ENCODE peak calls at places on chromosomes 12 and 14, in four cellular contexts. U is IMR-90, Z is HepG2, X is K562. O is an unnamed sample.

GRCh38 chr12:108643941-108644742 is 10.4 kb upstream of the SELPLG start:
- DNase-seq in U (no peak), Z (no peak), X (no peak), O (peak)

GRCh38 chr12:27013606-27014084 is 539 bp downstream of the TM7SF3 start:
- DNase-seq in Z (no peak), X (peak), U (peak), O (peak)

GRCh38 chr12:93387780-93388179 is 10.1 kb downstream of the NUDT4 start:
- DNase-seq in X (no peak), U (peak), Z (no peak), O (no peak)

GRCh38 chr12:124863409-124864325 is at the start of gene SCARB1:
- DNase-seq in X (peak), U (peak), Z (peak), O (peak)

GRCh38 chr14:95231966-95232365 is 74.6 kb upstream of the DICER1 start:
- DNase-seq in Z (no peak), X (no peak), U (no peak), O (no peak)

GRCh38 chr14:75927564-75928087 is 54.2 kb downstream of the TGFB3 start:
- DNase-seq in Z (no peak), U (no peak), X (no peak), O (no peak)

GRCh38 chr12:87274594-87275245 is 754.5 kb downstream of the C12orf50 start:
- DNase-seq in X (peak), U (peak), Z (no peak), O (peak)

GRCh38 chr12:2557589-2557988 is 237.2 kb upstream of the FKBP4 start:
- DNase-seq in U (no peak), Z (no peak), X (no peak), O (no peak)

GRCh38 chr12:57343703-57344378 is 87.0 kb downstream of the R3HDM2 start:
- DNase-seq in Z (no peak), U (no peak), X (no peak), O (no peak)

GRCh38 chr12:49428652-49429549 is 61.6 kb downstream of the SPATS2 start:
- DNase-seq in U (peak), Z (no peak), X (peak), O (peak)

DNA sequence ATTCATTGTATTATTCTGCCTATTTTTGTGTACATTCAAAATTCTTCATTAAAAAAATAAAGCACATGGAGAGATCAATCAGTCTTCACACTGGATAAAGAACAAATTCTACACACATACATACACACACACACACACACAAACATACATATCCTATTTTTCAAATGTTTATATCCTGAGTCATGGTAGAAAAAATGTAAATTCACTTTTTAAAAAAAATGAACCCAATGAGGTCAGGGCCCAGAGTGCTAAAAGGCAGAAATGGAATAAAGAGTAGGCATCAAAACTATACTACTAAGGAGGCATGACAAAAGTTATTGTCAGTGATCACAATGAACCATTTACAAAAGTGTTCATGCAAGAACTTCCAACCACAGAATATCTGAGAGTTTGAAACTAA is 17.3 kb downstream of the GALC start:
- DNase-seq in X (no peak), Z (no peak), U (peak), O (no peak)
- H3K27ac ChIP-seq in X (no peak), Z (no peak), U (no peak), O (no peak)

GRCh38 chr14:24928501-24928900 is 121.4 kb downstream of the STXBP6 start:
- DNase-seq in Z (no peak), U (peak), X (no peak), O (no peak)
- TF ChIP-seq CEBPB in Z (no peak), U (no peak), X (no peak), O (no peak)

GRCh38 chr14:53741379-53742225 is 215.0 kb downstream of the BMP4 start:
- DNase-seq in U (peak), X (no peak), Z (no peak), O (no peak)
- TF ChIP-seq MAZ in U (no peak), X (no peak), Z (no peak), O (no peak)

GRCh38 chr12:96302706-96303310 is 97.4 kb downstream of the CDK17 start:
- DNase-seq in U (no peak), Z (no peak), X (no peak), O (no peak)
- H3K27ac ChIP-seq in U (no peak), Z (no peak), X (no peak), O (no peak)

DNA sequence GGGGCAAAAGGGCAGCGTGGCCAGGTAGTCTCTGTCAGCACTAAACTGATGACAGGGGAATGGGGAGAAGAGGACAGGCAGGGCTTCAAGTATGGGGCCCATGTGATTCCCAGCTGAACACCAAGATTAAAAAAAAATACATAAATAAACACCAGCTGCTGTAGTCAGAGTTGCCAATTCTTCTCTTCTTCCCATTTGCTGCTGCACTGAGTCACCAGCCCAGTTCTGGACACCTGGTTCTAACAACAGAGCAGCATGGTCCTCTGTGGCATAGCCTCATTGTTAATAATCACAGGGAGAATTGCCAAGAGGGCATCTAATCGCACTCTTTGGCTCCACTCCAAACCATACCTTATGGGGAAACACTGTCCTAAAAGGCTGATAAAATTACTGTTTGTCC is 15.1 kb downstream of the PPM1H start:
- DNase-seq in Z (no peak), X (no peak), U (peak), O (no peak)
- TF ChIP-seq CEBPB in Z (no peak), X (no peak), U (no peak), O (no peak)

GRCh38 chr14:77761205-77761931 is 412 bp upstream of the SNW1 start:
- DNase-seq in X (peak), Z (peak), U (peak), O (peak)
- TF ChIP-seq MAZ in X (no peak), Z (no peak), U (no peak), O (no peak)

DNA sequence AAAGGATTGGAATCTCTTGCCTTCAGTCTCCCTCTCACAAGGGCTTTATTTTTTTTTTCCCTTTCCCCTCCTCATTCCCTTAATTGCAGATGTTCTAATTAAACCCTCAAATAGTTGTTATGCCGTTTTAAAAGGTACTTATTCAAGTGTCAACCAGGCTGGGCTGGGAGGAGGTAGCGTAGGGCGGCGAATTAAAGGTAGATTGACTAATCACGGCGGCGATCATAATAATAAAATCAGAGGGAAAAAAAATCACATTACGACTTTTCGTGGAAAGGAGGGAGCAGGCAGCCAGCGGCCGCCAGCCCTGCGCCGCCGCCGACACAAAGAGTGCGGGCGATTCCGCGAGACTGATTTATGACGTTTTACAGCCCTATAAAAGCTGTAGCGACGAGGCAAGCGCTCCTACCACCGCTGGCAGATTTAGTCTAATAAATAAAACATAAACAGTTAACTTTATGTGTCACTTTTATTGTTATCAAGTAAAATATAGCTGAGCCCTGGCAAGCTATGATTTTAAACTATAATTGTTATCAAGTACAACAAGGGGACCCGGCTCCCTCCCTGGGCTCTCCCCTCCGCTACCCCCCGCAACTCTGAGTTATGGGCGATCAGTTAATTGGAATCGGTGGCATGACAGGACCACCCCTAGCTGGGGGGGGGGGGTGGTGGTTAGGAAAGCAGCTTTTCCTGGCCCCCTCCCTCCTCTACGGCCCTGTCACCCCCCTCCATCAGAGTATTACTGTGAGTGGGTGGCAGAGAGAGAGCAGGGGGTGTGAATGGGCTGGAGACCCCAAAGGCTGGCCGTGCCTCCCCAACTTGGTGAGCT is 1.5 kb upstream of the HOXC4 start:
- DNase-seq in U (no peak), Z (no peak), X (no peak), O (no peak)
- H3K27ac ChIP-seq in U (no peak), Z (no peak), X (no peak), O (peak)

GRCh38 chr14:43200519-43200918 is 1306.6 kb downstream of the FSCB start:
- DNase-seq in Z (no peak), X (no peak), U (no peak), O (no peak)

DNA sequence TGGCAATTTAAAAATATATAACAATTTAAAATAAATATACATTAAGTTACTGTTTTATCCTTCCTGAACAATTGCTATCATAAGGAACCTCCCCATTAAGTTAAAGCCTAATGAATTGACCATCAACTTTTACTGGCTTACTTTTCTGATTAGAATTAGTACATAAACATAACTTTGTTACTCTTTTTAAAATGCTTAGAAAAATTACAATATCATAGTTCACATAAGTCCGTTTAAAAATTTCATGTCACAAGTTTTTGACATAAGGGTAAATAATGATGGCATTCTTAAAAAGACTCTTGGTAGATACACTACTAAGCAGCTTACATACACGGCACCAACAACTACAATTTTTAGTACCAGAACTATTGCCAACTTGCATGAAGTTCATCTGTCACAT is 1308.6 kb downstream of the FSCB start:
- DNase-seq in Z (no peak), X (no peak), U (no peak), O (no peak)
- TF ChIP-seq CEBPB in Z (no peak), X (no peak), U (no peak), O (no peak)

O was measured in A549.